ENCODE peak calls at places on chromosomes 12 and 14, in four cellular contexts. M is endodermal cell, V is mammary epithelial cell, L is colonic mucosa. A is an unnamed sample.

GRCh38 chr12:83468988-83469908 is 782.5 kb downstream of the TMTC2 start:
- DNase-seq in M (no peak), V (peak; percentile 23), L (no peak), A (no peak)

GRCh38 chr14:23376477-23377200 is at the start of gene CMTM5:
- DNase-seq in M (peak; percentile 70), V (no peak), L (no peak), A (no peak)

GRCh38 chr12:59736786-59737185 is 141.0 kb downstream of the SLC16A7 start:
- DNase-seq in M (peak; percentile 61), V (peak; percentile 73), L (no peak), A (no peak)

GRCh38 chr12:12562016-12562483 is 613 bp downstream of the DUSP16 start:
- DNase-seq in M (peak; percentile 77), V (no peak), L (peak; percentile 29), A (peak; percentile 77)

GRCh38 chr12:127263621-127264020 is 1003.3 kb upstream of the TMEM132C start:
- DNase-seq in M (no peak), V (no peak), L (no peak), A (no peak)

GRCh38 chr12:104632724-104633181 is 176.0 kb downstream of the CHST11 start:
- DNase-seq in M (peak; percentile 56), V (no peak), L (no peak), A (peak; percentile 78)

GRCh38 chr12:52903285-52903854 is 1.5 kb downstream of the KRT8 start:
- DNase-seq in M (peak; percentile 96), V (peak; percentile 76), L (peak; percentile 83), A (peak; percentile 88)

GRCh38 chr14:35114036-35114435 is 7.8 kb downstream of the PPP2R3C start:
- DNase-seq in M (no peak), V (no peak), L (no peak), A (no peak)

GRCh38 chr14:97346675-97347074 is 549.5 kb downstream of the VRK1 start:
- DNase-seq in M (no peak), V (no peak), L (no peak), A (no peak)

GRCh38 chr14:94423465-94424056 is 29.0 kb downstream of the SERPINA11 start:
- DNase-seq in M (peak; percentile 95), V (peak; percentile 37), L (peak; percentile 68), A (peak; percentile 82)

GRCh38 chr12:89084751-89085150 is 267.6 kb downstream of the DUSP6 start:
- DNase-seq in M (no peak), V (no peak), L (no peak), A (no peak)

GRCh38 chr14:68546839-68547238 is 246.0 kb downstream of the ZFP36L1 start:
- DNase-seq in M (no peak), V (peak; percentile 95), L (no peak), A (no peak)

GRCh38 chr14:55092326-55092725 is 36.7 kb upstream of the LGALS3 start:
- DNase-seq in M (no peak), V (no peak), L (no peak), A (no peak)

GRCh38 chr12:116060765-116061164 is 216.7 kb downstream of the MED13L start:
- DNase-seq in M (no peak), V (peak; percentile 7), L (no peak), A (no peak)

GRCh38 chr14:100348253-100348729 is 25.2 kb downstream of the SLC25A47 start:
- DNase-seq in M (no peak), V (no peak), L (no peak), A (peak; percentile 48)

GRCh38 chr12:26017484-26018211 is 59.2 kb downstream of the RASSF8 start:
- DNase-seq in M (peak; percentile 89), V (peak; percentile 26), L (peak; percentile 29), A (no peak)

GRCh38 chr12:91926810-91927209 is 218.8 kb downstream of the BTG1 start:
- DNase-seq in M (no peak), V (peak; percentile 50), L (no peak), A (no peak)

GRCh38 chr12:89384050-89384749 is 31.9 kb upstream of the DUSP6 start:
- DNase-seq in M (peak; percentile 85), V (peak; percentile 84), L (peak; percentile 73), A (no peak)

GRCh38 chr14:64549805-64550538 is at the start of gene PPP1R36:
- DNase-seq in M (peak; percentile 56), V (no peak), L (peak; percentile 77), A (peak; percentile 82)

GRCh38 chr14:35879654-35880249 is 53.6 kb downstream of the BRMS1L start:
- DNase-seq in M (no peak), V (no peak), L (no peak), A (no peak)

GRCh38 chr14:88030079-88030478 is 25.1 kb downstream of the GPR65 start:
- DNase-seq in M (no peak), V (no peak), L (no peak), A (no peak)

GRCh38 chr12:55446334-55446733 is 2.5 kb downstream of the OR6C2 start:
- DNase-seq in M (no peak), V (no peak), L (no peak), A (no peak)

GRCh38 chr14:99930420-99931274 is 134.6 kb upstream of the EVL start:
- DNase-seq in M (no peak), V (no peak), L (no peak), A (no peak)

GRCh38 chr12:31117203-31118011 is 43.7 kb downstream of the DDX11 start:
- DNase-seq in M (peak; percentile 95), V (peak; percentile 39), L (peak; percentile 67), A (no peak)

GRCh38 chr12:89160716-89161123 is 191.6 kb downstream of the DUSP6 start:
- DNase-seq in M (no peak), V (peak; percentile 93), L (peak; percentile 40), A (peak; percentile 73)

GRCh38 chr12:55724226-55724939 is 4.2 kb downstream of the RDH5 start:
- DNase-seq in M (peak; percentile 94), V (peak; percentile 38), L (peak; percentile 79), A (peak; percentile 86)

GRCh38 chr14:81710232-81710845 is 176.7 kb upstream of the SEL1L start:
- DNase-seq in M (peak; percentile 65), V (peak; percentile 20), L (no peak), A (no peak)

GRCh38 chr12:116346222-116346621 is 68.7 kb upstream of the MED13L start:
- DNase-seq in M (peak; percentile 70), V (no peak), L (no peak), A (peak; percentile 72)

GRCh38 chr14:59277659-59278058 is 89.2 kb downstream of the DAAM1 start:
- DNase-seq in M (no peak), V (no peak), L (no peak), A (no peak)

GRCh38 chr12:6347367-6348338 is 5.8 kb upstream of the TNFRSF1A start:
- DNase-seq in M (peak; percentile 48), V (no peak), L (no peak), A (peak; percentile 88)

GRCh38 chr14:21917699-21918436 is 244.2 kb upstream of the OR4E1 start:
- DNase-seq in M (peak; percentile 68), V (peak; percentile 30), L (peak; percentile 47), A (no peak)

GRCh38 chr12:34215213-34215892 is 193.1 kb downstream of the ALG10 start:
- DNase-seq in M (no peak), V (no peak), L (no peak), A (no peak)

GRCh38 chr14:36655054-36655381 is 6.6 kb upstream of the PAX9 start:
- DNase-seq in M (peak; percentile 57), V (no peak), L (no peak), A (no peak)

GRCh38 chr12:112792306-112792705 is 758 bp downstream of the RPH3A start:
- DNase-seq in M (peak; percentile 49), V (no peak), L (no peak), A (no peak)

GRCh38 chr14:67166450-67166853 is 22.8 kb upstream of the GARIN2 start:
- DNase-seq in M (peak; percentile 71), V (peak; percentile 21), L (peak; percentile 42), A (no peak)

GRCh38 chr14:89473979-89474378 is 56.9 kb upstream of the FOXN3 start:
- DNase-seq in M (no peak), V (no peak), L (no peak), A (no peak)

GRCh38 chr14:72739446-72740405 is 154.2 kb downstream of the DPF3 start:
- DNase-seq in M (no peak), V (no peak), L (peak; percentile 4), A (no peak)

GRCh38 chr14:72737560-72737943 is 156.3 kb downstream of the DPF3 start:
- DNase-seq in M (no peak), V (no peak), L (no peak), A (no peak)

GRCh38 chr14:72736348-72736747 is 157.6 kb downstream of the DPF3 start:
- DNase-seq in M (no peak), V (no peak), L (no peak), A (no peak)

GRCh38 chr14:72738181-72738611 is 155.7 kb downstream of the DPF3 start:
- DNase-seq in M (no peak), V (no peak), L (peak; percentile 3), A (no peak)

GRCh38 chr14:72736791-72737559 is 156.9 kb downstream of the DPF3 start:
- DNase-seq in M (no peak), V (no peak), L (no peak), A (no peak)
- TF ChIP-seq CTCF in M (no peak), V (no peak), L (no peak), A (no peak)

GRCh38 chr14:98867146-98867545 is 404.9 kb downstream of the BCL11B start:
- DNase-seq in M (no peak), V (no peak), L (no peak), A (no peak)

GRCh38 chr14:98864211-98864610 is 407.8 kb downstream of the BCL11B start:
- DNase-seq in M (no peak), V (no peak), L (no peak), A (no peak)

GRCh38 chr14:98868846-98869245 is 403.2 kb downstream of the BCL11B start:
- DNase-seq in M (no peak), V (no peak), L (no peak), A (no peak)

GRCh38 chr14:98871796-98872195 is 400.2 kb downstream of the BCL11B start:
- DNase-seq in M (no peak), V (no peak), L (no peak), A (no peak)

DNA sequence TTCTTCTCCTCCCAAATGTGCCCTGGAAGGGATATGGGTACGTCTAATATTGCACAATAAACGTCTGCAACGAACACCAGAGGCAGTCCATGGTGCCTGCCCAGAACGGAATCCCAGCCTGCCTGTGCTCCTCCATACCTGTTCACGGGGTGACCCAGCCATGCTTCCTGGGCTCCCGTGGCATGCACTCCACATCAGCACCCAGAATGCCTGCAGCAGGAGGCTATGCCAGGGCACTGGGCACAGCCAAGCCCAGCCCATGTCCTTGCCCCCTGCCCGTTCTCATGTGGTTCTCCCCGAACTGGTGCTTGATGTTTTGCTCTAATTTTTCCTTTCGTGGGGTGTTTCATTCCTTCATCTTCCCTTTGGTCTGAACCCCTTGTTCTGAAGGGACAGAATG is 404.3 kb downstream of the BCL11B start:
- DNase-seq in M (no peak), V (no peak), L (no peak), A (no peak)
- H3K9ac ChIP-seq in M (no peak overlapping the region), V (no peak overlapping the region), L (no peak overlapping the region), A (no peak overlapping the region)

GRCh38 chr12:4910502-4911315 is 1.0 kb downstream of the KCNA1 start:
- DNase-seq in M (peak; percentile 70), V (no peak), L (no peak), A (no peak)
- H3K4me3 ChIP-seq in M (no peak overlapping the region), V (no peak overlapping the region), L (peak overlapping the region; percentile 14), A (peak overlapping the region; percentile 55)

GRCh38 chr12:124750787-124751471 is 112.7 kb downstream of the SCARB1 start:
- DNase-seq in M (peak; percentile 93), V (no peak), L (no peak), A (no peak)
- TF ChIP-seq CTCF in M (peak; percentile 71), V (no peak), L (no peak), A (no peak)

GRCh38 chr14:93116676-93117200 is 1.0 kb upstream of the ITPK1 start:
- DNase-seq in M (no peak), V (no peak), L (no peak), A (no peak)
- H3K9ac ChIP-seq in M (peak overlapping the region; percentile 47), V (peak overlapping the region; percentile 69), L (peak overlapping the region; percentile 88), A (peak overlapping the region; percentile 72)